ENCODE peak calls at places on chromosomes 3 and 15, in six cellular contexts. M, K, E, W, S and Q are unnamed samples.

GRCh38 chr3:14295777-14296176 is 106.6 kb upstream of the SLC6A6 start:
- DNase-seq in M (no peak), K (no peak), E (no peak), W (no peak), S (no peak), Q (no peak)

GRCh38 chr15:88637436-88637835 is 1.4 kb upstream of the ISG20 start:
- DNase-seq in M (no peak), K (no peak), E (no peak), W (no peak), S (no peak), Q (no peak)

GRCh38 chr15:68658151-68658550 is 79.4 kb downstream of the CORO2B start:
- DNase-seq in M (no peak), K (no peak), E (no peak), W (no peak), S (no peak), Q (no peak)

GRCh38 chr3:114083112-114083511 is 26.6 kb downstream of the QTRT2 start:
- DNase-seq in M (no peak), K (no peak), E (no peak), W (no peak), S (no peak), Q (no peak)

GRCh38 chr15:40929730-40930429 is 740 bp downstream of the DLL4 start:
- DNase-seq in M (peak), K (no peak), E (peak), W (no peak), S (peak), Q (no peak)

GRCh38 chr3:64829331-64829730 is 141.5 kb upstream of the ADAMTS9 start:
- DNase-seq in M (no peak), K (no peak), E (no peak), W (no peak), S (no peak), Q (no peak)

GRCh38 chr3:188819939-188820338 is 351.8 kb upstream of the TPRG1 start:
- DNase-seq in M (no peak), K (no peak), E (no peak), W (no peak), S (no peak), Q (no peak)

GRCh38 chr3:13829311-13829710 is 50.6 kb downstream of the WNT7A start:
- DNase-seq in M (no peak), K (no peak), E (no peak), W (no peak), S (no peak), Q (no peak)

GRCh38 chr15:20340331-20340811 is 201.2 kb downstream of the GOLGA6L6 start:
- DNase-seq in M (peak), K (peak), E (no peak), W (peak), S (peak), Q (peak)

GRCh38 chr15:79132770-79133169 is 42.2 kb upstream of the RASGRF1 start:
- DNase-seq in M (no peak), K (no peak), E (no peak), W (no peak), S (no peak), Q (no peak)

GRCh38 chr3:196227629-196228493 is 11.5 kb downstream of the SLC51A start:
- DNase-seq in M (peak), K (no peak), E (peak), W (no peak), S (no peak), Q (no peak)

GRCh38 chr3:161409069-161409468 is 37.8 kb upstream of the SPTSSB start:
- DNase-seq in M (peak), K (no peak), E (peak), W (no peak), S (no peak), Q (peak)

GRCh38 chr3:177596248-177596821 is 399.1 kb upstream of the TBL1XR1 start:
- DNase-seq in M (no peak), K (no peak), E (peak), W (no peak), S (peak), Q (no peak)

GRCh38 chr3:1380926-1381646 is 288.3 kb downstream of the CNTN6 start:
- DNase-seq in M (no peak), K (no peak), E (no peak), W (peak), S (no peak), Q (no peak)

GRCh38 chr3:114380233-114380645 is 86.4 kb downstream of the TIGIT start:
- DNase-seq in M (no peak), K (no peak), E (peak), W (no peak), S (peak), Q (no peak)

GRCh38 chr3:134527037-134527436 is 41.2 kb downstream of the CEP63 start:
- DNase-seq in M (no peak), K (peak), E (no peak), W (no peak), S (no peak), Q (peak)
- TF ChIP-seq CTCF in M (peak), K (peak), E (peak), W (peak), S (no peak), Q (peak)

DNA sequence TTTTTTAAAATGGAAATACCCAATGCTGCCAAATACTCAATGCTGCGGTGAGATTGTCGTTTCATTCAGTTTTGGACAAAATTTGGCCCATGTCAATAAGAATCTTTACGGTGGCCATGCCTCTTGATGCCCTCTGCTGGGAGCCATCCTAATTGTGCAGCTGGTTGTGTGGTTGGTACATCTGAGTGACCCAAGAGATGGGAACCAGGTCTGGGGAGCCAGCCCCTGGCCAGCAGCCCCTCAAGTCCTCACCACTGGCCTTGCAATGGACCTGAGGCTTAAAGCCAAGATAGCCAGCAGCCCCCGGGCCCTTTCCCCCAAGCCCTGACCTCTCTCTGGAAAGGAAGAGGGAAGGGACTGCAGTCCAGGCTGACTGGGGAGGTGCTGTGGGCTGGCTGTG is 36.4 kb upstream of the ESYT3 start:
- DNase-seq in M (no peak), K (peak), E (no peak), W (no peak), S (no peak), Q (no peak)
- TF ChIP-seq CTCF in M (no peak), K (no peak), E (no peak), W (no peak), S (no peak), Q (no peak)

DNA sequence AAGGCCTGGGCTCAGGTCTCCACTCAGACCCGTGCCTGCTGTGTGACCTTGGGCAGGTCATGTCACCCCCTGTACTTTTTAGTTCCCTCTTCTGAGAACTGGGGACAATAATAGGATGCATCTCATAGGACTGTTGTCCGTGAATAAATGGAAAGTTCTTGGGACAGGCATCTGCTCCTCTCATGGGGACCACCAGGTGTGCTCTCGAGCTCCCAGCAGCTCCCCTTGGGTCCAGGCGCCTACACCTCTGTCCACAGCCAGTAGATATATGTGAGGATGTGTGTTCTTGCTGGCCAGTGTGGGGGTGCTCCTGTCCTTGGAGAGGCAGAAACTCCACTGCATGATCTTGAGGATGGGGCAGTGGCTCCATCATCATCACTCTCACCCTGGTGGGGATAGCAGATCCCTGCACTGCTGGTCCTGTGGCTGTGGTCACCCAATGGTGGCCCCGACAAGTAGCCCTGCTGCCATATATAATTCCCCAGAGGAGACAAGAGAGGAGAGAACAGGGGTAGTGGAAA is 257.6 kb upstream of the TLE3 start:
- DNase-seq in M (no peak), K (no peak), E (no peak), W (no peak), S (no peak), Q (no peak)
- TF ChIP-seq CTCF in M (peak), K (peak), E (peak), W (no peak), S (no peak), Q (peak)

DNA sequence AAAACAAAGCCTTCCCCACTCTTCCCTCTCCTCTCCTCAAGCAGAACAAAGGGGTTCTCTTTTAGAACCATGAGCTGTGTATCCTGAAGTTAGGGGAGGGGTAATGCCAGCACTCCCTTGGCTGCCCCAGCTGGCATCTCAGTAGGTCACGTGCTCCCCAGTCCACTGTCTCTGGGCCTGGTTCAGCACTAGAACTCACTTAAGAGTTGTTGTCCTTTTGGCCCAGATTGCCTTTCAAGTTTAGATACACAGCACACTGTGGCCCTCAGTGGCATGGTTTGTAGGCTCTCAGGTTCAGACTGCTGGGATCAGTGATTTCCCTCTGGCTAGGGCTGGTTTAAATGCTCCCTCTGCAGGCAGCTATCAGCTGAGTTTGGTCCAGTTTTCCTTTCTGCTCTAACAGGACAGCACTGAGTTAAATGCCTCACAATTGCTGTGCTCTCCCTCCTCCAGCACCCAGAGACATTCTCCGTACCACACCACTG is 188.4 kb upstream of the ST8SIA2 start:
- DNase-seq in M (no peak), K (peak), E (peak), W (no peak), S (no peak), Q (peak)
- TF ChIP-seq CTCF in M (no peak), K (peak), E (no peak), W (no peak), S (no peak), Q (no peak)

DNA sequence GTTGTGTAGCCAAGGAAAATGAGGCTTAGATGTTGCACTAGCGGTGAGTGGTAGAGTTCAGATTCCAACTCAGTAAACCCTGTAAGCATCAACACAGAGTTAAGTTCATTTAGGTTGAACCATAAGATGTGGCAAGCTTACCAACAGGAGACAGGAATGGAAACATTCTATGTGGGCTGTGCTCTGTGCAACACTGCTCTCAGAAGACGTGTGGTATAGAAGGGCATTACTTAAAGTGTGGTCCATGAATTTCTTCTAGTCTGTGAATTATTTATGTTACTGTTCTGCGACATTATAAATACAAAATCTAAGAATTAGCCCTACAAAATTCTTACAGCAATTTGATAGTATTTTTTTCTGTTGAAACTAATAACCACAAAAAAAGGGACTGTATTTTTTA is 213.3 kb downstream of the GRM7 start:
- DNase-seq in M (no peak), K (no peak), E (no peak), W (no peak), S (no peak), Q (no peak)
- TF ChIP-seq CTCF in M (no peak), K (peak), E (no peak), W (no peak), S (no peak), Q (no peak)

GRCh38 chr15:24772256-24772655 is 96.7 kb downstream of the NPAP1 start:
- DNase-seq in M (no peak), K (peak), E (no peak), W (no peak), S (no peak), Q (no peak)
- TF ChIP-seq CTCF in M (no peak), K (peak), E (no peak), W (no peak), S (no peak), Q (no peak)